ENCODE peak calls at places on chromosomes 12 and 14, in five cellular contexts. E is cardiac muscle cell, V is tibial artery, M is fibroblast of mammary gland, W is MM.1S. T is an unnamed sample.

GRCh38 chr12:67773896-67774295 is 125.4 kb downstream of the DYRK2 start:
- DNase-seq in V (no peak), W (no peak), M (no peak), E (no peak), T (no peak)

GRCh38 chr12:120342156-120342555 is 14.6 kb upstream of the PLA2G1B start:
- DNase-seq in M (no peak), W (no peak), E (no peak), V (no peak), T (no peak)

GRCh38 chr14:53542692-53543091 is 389.6 kb upstream of the DDHD1 start:
- DNase-seq in E (peak), M (peak), W (no peak), V (no peak), T (no peak)

GRCh38 chr14:61585598-61586538 is 109.4 kb upstream of the HIF1A start:
- DNase-seq in W (no peak), E (no peak), V (peak), M (peak), T (no peak)

GRCh38 chr14:81423504-81423903 is 23.4 kb upstream of the STON2 start:
- DNase-seq in M (no peak), V (peak), W (no peak), E (no peak), T (no peak)

GRCh38 chr14:93337884-93338283 is 5.0 kb upstream of the BTBD7 start:
- DNase-seq in W (no peak), E (no peak), M (no peak), V (no peak), T (no peak)

GRCh38 chr12:43105426-43105981 is 446.5 kb downstream of the ADAMTS20 start:
- DNase-seq in W (no peak), M (no peak), V (no peak), E (peak), T (no peak)

GRCh38 chr12:56836800-56837663 is 73.9 kb downstream of the HSD17B6 start:
- DNase-seq in E (no peak), V (no peak), W (no peak), M (peak), T (no peak)

GRCh38 chr12:66409195-66409871 is 107.0 kb downstream of the HELB start:
- DNase-seq in W (peak), E (peak), V (no peak), M (peak), T (no peak)

GRCh38 chr14:54000341-54000811 is 43.8 kb upstream of the BMP4 start:
- DNase-seq in E (no peak), W (no peak), M (peak), V (no peak), T (no peak)

GRCh38 chr12:79415296-79415695 is 275.5 kb downstream of the PAWR start:
- DNase-seq in M (no peak), V (no peak), W (no peak), E (no peak), T (no peak)

GRCh38 chr12:124491310-124491709 is 76.1 kb downstream of the NCOR2 start:
- DNase-seq in V (no peak), M (no peak), W (no peak), E (no peak), T (no peak)

GRCh38 chr14:51236314-51236713 is 3.7 kb upstream of the TMX1 start:
- DNase-seq in M (peak), V (no peak), W (no peak), E (no peak), T (no peak)

GRCh38 chr12:30026621-30027234 is 243.0 kb upstream of the TMTC1 start:
- DNase-seq in W (no peak), E (peak), M (peak), V (no peak), T (no peak)

GRCh38 chr12:4286228-4286627 is 12.7 kb downstream of the CCND2 start:
- DNase-seq in M (no peak), V (no peak), W (no peak), E (no peak), T (no peak)

GRCh38 chr12:102478416-102479098 is 1.8 kb downstream of the IGF1 start:
- DNase-seq in M (no peak), V (no peak), E (peak), W (peak), T (peak)

GRCh38 chr12:70920251-70920851 is at the start of gene PTPRR:
- DNase-seq in M (no peak), V (no peak), W (no peak), E (peak), T (no peak)

GRCh38 chr12:110885152-110885840 is 35.1 kb downstream of the MYL2 start:
- DNase-seq in E (no peak), W (no peak), M (no peak), V (no peak), T (no peak)

DNA sequence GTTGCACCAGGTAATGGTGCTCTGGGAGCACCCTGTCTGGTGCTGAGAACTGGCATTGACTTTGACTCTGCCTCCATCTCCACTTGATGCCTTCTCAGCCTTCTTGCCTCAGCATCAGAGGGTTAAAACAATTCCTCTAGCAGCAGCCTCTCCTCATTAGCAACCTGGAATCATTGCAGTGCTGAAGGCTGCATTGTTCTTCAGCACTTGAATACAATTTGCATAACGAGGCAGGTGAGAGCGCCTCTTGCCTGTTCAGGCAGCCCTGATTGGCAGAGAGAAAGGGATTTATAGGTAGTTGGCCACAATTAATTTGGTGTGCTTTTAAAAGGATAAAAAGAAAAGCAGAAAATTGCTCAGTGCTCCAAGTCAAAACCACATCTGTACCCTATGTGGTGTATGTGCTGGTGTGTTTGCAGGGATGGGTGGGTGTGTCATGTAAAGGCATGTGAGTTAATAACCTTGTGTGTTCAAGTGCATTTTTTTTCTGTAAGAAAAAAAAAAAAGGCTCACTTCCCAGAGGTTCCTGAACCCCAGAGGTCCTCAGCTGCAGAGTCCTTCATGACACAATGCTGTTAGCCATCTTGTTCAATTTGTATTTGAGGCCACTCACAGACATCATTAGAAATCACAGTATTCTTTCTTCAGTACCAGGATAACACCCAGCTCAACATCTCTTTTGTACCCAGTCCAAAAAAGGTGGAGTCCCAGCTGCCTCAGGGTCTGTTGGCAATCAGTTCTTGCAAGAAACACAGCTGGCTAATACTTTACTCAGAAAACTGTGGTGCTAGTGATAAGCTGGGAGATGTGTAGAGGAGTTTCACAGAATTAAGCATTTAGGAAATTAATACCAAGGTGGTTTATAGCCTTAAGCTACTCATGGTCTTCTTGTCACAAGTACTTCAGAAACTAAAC is 385.6 kb downstream of the GRIN2B start:
- DNase-seq in M (no peak), W (no peak), V (no peak), E (no peak), T (no peak)
- TF ChIP-seq CTCF in M (no peak), W (no peak), V (no peak), E (no peak), T (no peak)

DNA sequence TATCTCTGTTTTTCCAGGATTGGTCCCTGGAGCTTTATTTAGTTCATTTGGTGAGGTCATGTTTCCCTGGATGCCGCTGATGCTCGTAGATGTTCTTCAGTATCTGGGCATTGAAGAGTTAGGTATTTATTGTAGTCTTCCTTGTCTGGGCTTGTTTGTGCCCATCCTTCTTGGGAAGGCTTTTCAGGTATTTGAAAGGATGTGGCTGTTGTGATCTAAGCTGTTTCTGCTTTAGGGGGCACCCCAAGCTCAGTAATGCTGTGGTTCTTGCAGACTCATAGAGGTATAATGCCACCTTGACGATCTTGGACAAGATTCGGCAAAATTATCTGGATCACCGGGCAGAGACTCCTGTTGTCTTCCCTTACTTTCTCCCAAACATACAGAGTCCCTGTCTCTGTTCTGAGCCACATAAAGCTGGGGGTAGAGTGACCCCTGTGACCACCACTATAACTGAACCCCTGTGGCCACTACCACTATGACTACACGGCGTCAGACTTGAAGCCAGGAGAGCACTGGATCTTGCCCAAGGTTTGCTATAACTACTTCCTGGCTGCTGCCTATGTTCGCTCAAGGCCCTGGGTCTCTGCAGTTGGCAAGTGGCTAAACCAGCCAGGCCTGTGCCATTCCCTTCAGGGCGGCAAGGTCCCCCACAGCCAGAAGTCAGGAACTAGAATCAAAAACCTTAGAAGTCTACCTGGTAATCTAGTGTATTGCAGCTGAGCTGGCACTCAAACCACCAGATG is 40.9 kb downstream of the FGD4 start:
- DNase-seq in V (no peak), E (no peak), M (no peak), W (no peak), T (no peak)
- TF ChIP-seq CTCF in V (no peak), E (no peak), M (no peak), W (no peak), T (no peak)

DNA sequence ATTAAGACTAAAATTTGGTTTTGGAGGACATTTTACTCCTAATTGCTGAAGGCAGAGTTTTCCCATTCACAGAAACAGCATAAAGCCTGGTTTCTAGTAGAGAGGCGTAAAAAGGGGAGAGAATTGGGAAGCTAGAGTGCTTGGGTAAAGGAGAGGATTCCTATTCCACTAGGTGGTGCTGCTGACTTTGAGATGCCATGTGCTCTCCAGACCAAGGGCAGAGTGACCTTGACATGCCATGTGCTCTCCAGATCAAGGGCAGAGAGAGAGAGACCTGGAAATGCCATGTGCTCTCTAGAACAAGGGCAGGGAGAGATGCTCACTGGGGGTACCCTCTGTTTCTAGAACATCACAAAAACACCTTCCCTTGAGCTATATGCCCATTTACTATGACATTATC is 176.2 kb upstream of the PDZRN4 start:
- DNase-seq in W (peak), M (no peak), V (no peak), E (no peak), T (no peak)
- TF ChIP-seq CTCF in W (peak), M (peak), V (peak), E (no peak), T (no peak)

GRCh38 chr12:21607701-21608100 is 3.1 kb upstream of the GYS2 start:
- DNase-seq in M (peak), E (peak), V (no peak), W (no peak), T (no peak)
- TF ChIP-seq CTCF in M (peak), E (peak), V (peak), W (peak), T (peak)

DNA sequence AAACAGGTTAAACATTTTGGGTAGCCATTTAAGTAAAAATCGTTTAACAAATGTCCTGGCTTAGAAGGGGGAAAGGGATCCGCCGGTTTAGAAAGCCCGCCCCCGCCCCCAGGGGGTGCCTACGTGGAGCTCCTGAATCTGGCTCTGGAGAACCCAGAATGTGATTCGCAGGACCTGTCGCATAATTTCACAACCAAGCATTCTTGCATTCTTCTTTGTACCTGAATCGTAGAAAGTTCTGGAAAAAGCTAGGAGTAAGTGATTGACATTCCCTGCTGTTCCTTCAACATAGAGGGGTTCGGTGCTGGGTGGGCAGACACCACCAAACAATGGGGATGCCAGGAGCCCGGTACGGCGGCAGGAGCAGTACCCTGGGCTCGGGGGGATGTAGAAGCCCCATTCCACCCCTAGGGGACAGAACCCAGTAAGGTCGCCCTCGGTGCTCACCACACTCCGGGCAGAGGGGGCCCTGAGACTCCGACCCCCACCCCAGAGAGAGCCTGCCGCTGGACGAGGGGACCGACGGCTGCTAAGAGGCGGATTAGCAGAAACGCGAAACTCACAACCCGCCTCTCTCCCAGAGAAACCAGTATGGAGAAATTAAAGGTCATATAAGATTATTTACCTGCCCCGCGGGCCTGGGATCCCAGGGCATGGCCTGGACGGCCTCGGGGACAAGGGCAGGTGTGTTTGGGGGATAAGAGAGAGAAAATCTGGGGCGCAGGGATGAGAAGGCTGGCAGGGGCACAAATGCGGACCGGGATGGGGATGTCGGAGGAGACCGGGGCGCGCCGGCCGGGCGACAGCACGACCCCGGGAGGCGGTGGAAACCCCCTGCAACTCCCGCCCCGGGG is 547 bp downstream of the CSRP2 start:
- DNase-seq in M (no peak), W (peak), V (peak), E (peak), T (peak)
- TF ChIP-seq CTCF in M (no peak), W (peak), V (peak), E (peak), T (peak)

DNA sequence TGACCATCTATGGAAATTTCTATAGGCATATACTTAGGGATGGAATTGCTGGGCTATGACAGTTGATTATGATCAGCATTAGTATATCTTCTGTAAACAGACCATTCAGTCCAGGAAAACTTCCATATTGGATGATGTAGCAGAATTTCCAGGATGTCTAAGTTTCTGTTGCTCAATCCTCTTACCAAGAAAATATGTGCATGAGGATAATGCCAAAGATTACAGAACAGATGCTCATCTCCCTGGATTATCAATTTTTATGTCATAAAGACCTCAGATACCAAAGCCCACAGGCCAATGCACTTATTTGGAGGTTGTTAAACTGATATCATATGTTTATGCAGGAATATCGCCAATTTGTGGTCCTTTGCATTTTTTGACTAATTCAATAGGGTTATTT is 354.4 kb upstream of the FLRT2 start:
- DNase-seq in E (no peak), V (no peak), M (peak), W (no peak), T (no peak)
- TF ChIP-seq CTCF in E (no peak), V (no peak), M (no peak), W (no peak), T (no peak)

GRCh38 chr14:56482306-56482705 is 97.3 kb upstream of the TMEM260 start:
- DNase-seq in V (no peak), W (no peak), E (peak), M (peak), T (no peak)
- TF ChIP-seq CTCF in V (no peak), W (peak), E (peak), M (peak), T (peak)